ENCODE peak calls at places on chromosomes 5 and 9, in seven cellular contexts. One of them, this sample, is unnamed.

GRCh38 chr5:51279983-51280382 is 103.3 kb upstream of the ISL1 start:
- DNase-seq in CD8-positive, alpha-beta memory T cell: no peak
- DNase-seq in mammary epithelial cell: no peak
- DNase-seq in GM23248: no peak
- DNase-seq in fibroblast of lung: no peak
- DNase-seq in HCT116: no peak
- DNase-seq in tibial nerve: no peak
- DNase-seq in this sample: no peak

GRCh38 chr5:150774145-150774544 is 4.4 kb upstream of the SMIM3 start:
- DNase-seq in CD8-positive, alpha-beta memory T cell: no peak
- DNase-seq in mammary epithelial cell: peak; percentile 91
- DNase-seq in GM23248: peak; percentile 93
- DNase-seq in fibroblast of lung: peak; percentile 98
- DNase-seq in HCT116: no peak
- DNase-seq in tibial nerve: no peak
- DNase-seq in this sample: peak; percentile 89

GRCh38 chr5:178104492-178104891 is 8.8 kb upstream of the N4BP3 start:
- DNase-seq in CD8-positive, alpha-beta memory T cell: no peak
- DNase-seq in mammary epithelial cell: no peak
- DNase-seq in GM23248: no peak
- DNase-seq in fibroblast of lung: no peak
- DNase-seq in HCT116: no peak
- DNase-seq in tibial nerve: no peak
- DNase-seq in this sample: no peak

GRCh38 chr9:72586388-72587160 is 65.2 kb downstream of the TMC1 start:
- DNase-seq in CD8-positive, alpha-beta memory T cell: peak; percentile 16
- DNase-seq in mammary epithelial cell: peak; percentile 90
- DNase-seq in GM23248: peak; percentile 88
- DNase-seq in fibroblast of lung: peak; percentile 77
- DNase-seq in HCT116: no peak
- DNase-seq in tibial nerve: no peak
- DNase-seq in this sample: peak; percentile 75

GRCh38 chr9:70120834-70121510 is 77.3 kb downstream of the MAMDC2 start:
- DNase-seq in CD8-positive, alpha-beta memory T cell: no peak
- DNase-seq in mammary epithelial cell: peak; percentile 98
- DNase-seq in GM23248: peak; percentile 98
- DNase-seq in fibroblast of lung: peak; percentile 99
- DNase-seq in HCT116: no peak
- DNase-seq in tibial nerve: peak; percentile 50
- DNase-seq in this sample: peak; percentile 97

GRCh38 chr5:16456103-16456832 is 9.3 kb downstream of the ZNF622 start:
- DNase-seq in CD8-positive, alpha-beta memory T cell: peak; percentile 8
- DNase-seq in mammary epithelial cell: peak; percentile 74
- DNase-seq in GM23248: peak; percentile 81
- DNase-seq in fibroblast of lung: peak; percentile 77
- DNase-seq in HCT116: peak; percentile 49
- DNase-seq in tibial nerve: no peak
- DNase-seq in this sample: peak; percentile 82

GRCh38 chr5:167644619-167645018 is 646.8 kb upstream of the WWC1 start:
- DNase-seq in CD8-positive, alpha-beta memory T cell: no peak
- DNase-seq in mammary epithelial cell: peak; percentile 87
- DNase-seq in GM23248: peak; percentile 56
- DNase-seq in fibroblast of lung: peak; percentile 48
- DNase-seq in HCT116: no peak
- DNase-seq in tibial nerve: no peak
- DNase-seq in this sample: peak; percentile 7

GRCh38 chr5:143454936-143455516 is 51.5 kb upstream of the NR3C1 start:
- DNase-seq in CD8-positive, alpha-beta memory T cell: no peak
- DNase-seq in mammary epithelial cell: no peak
- DNase-seq in GM23248: no peak
- DNase-seq in fibroblast of lung: no peak
- DNase-seq in HCT116: no peak
- DNase-seq in tibial nerve: no peak
- DNase-seq in this sample: no peak

GRCh38 chr9:14618851-14619250 is 74.4 kb downstream of the ZDHHC21 start:
- DNase-seq in CD8-positive, alpha-beta memory T cell: no peak
- DNase-seq in mammary epithelial cell: no peak
- DNase-seq in GM23248: no peak
- DNase-seq in fibroblast of lung: no peak
- DNase-seq in HCT116: no peak
- DNase-seq in tibial nerve: no peak
- DNase-seq in this sample: no peak

GRCh38 chr5:168992687-168993086 is 308.3 kb downstream of the SLIT3 start:
- DNase-seq in CD8-positive, alpha-beta memory T cell: no peak
- DNase-seq in mammary epithelial cell: peak; percentile 52
- DNase-seq in GM23248: no peak
- DNase-seq in fibroblast of lung: no peak
- DNase-seq in HCT116: peak; percentile 22
- DNase-seq in tibial nerve: no peak
- DNase-seq in this sample: no peak

GRCh38 chr5:94385767-94386166 is 232.6 kb downstream of the KIAA0825 start:
- DNase-seq in CD8-positive, alpha-beta memory T cell: no peak
- DNase-seq in mammary epithelial cell: no peak
- DNase-seq in GM23248: no peak
- DNase-seq in fibroblast of lung: peak; percentile 2
- DNase-seq in HCT116: no peak
- DNase-seq in tibial nerve: no peak
- DNase-seq in this sample: no peak

GRCh38 chr9:14373319-14373632 is 59.3 kb upstream of the NFIB start:
- DNase-seq in CD8-positive, alpha-beta memory T cell: no peak
- DNase-seq in mammary epithelial cell: no peak
- DNase-seq in GM23248: no peak
- DNase-seq in fibroblast of lung: no peak
- DNase-seq in HCT116: no peak
- DNase-seq in tibial nerve: no peak
- DNase-seq in this sample: no peak

GRCh38 chr5:135448071-135448704 is 1.0 kb upstream of the DCANP1 start:
- DNase-seq in CD8-positive, alpha-beta memory T cell: no peak
- DNase-seq in mammary epithelial cell: peak; percentile 25
- DNase-seq in GM23248: no peak
- DNase-seq in fibroblast of lung: peak; percentile 25
- DNase-seq in HCT116: no peak
- DNase-seq in tibial nerve: no peak
- DNase-seq in this sample: no peak

GRCh38 chr5:97750576-97750975 is 567.5 kb upstream of the RIOK2 start:
- DNase-seq in CD8-positive, alpha-beta memory T cell: no peak
- DNase-seq in mammary epithelial cell: no peak
- DNase-seq in GM23248: no peak
- DNase-seq in fibroblast of lung: no peak
- DNase-seq in HCT116: no peak
- DNase-seq in tibial nerve: no peak
- DNase-seq in this sample: no peak

GRCh38 chr5:11182441-11183080 is 421.5 kb upstream of the DAP start:
- DNase-seq in CD8-positive, alpha-beta memory T cell: no peak
- DNase-seq in mammary epithelial cell: no peak
- DNase-seq in GM23248: peak; percentile 66
- DNase-seq in fibroblast of lung: peak; percentile 57
- DNase-seq in HCT116: peak; percentile 18
- DNase-seq in tibial nerve: no peak
- DNase-seq in this sample: peak; percentile 46

GRCh38 chr9:129494113-129494789 is 126.7 kb downstream of the C9orf50 start:
- DNase-seq in CD8-positive, alpha-beta memory T cell: no peak
- DNase-seq in mammary epithelial cell: no peak
- DNase-seq in GM23248: no peak
- DNase-seq in fibroblast of lung: no peak
- DNase-seq in HCT116: no peak
- DNase-seq in tibial nerve: no peak
- DNase-seq in this sample: no peak

GRCh38 chr5:173328896-173329369 is 719 bp upstream of the STC2 start:
- DNase-seq in CD8-positive, alpha-beta memory T cell: no peak
- DNase-seq in mammary epithelial cell: peak; percentile 76
- DNase-seq in GM23248: peak; percentile 94
- DNase-seq in fibroblast of lung: peak; percentile 66
- DNase-seq in HCT116: peak; percentile 54
- DNase-seq in tibial nerve: no peak
- DNase-seq in this sample: peak; percentile 64

GRCh38 chr5:173330151-173330855 is 2.1 kb upstream of the STC2 start:
- DNase-seq in CD8-positive, alpha-beta memory T cell: no peak
- DNase-seq in mammary epithelial cell: no peak
- DNase-seq in GM23248: no peak
- DNase-seq in fibroblast of lung: no peak
- DNase-seq in HCT116: no peak
- DNase-seq in tibial nerve: no peak
- DNase-seq in this sample: no peak

GRCh38 chr5:173327948-173328895 is at the start of gene STC2:
- DNase-seq in CD8-positive, alpha-beta memory T cell: no peak
- DNase-seq in mammary epithelial cell: peak; percentile 50
- DNase-seq in GM23248: peak; percentile 94
- DNase-seq in fibroblast of lung: peak; percentile 78
- DNase-seq in HCT116: peak; percentile 95
- DNase-seq in tibial nerve: no peak
- DNase-seq in this sample: peak; percentile 95

GRCh38 chr5:173330856-173331206 is 2.6 kb upstream of the STC2 start:
- DNase-seq in CD8-positive, alpha-beta memory T cell: no peak
- DNase-seq in mammary epithelial cell: no peak
- DNase-seq in GM23248: no peak
- DNase-seq in fibroblast of lung: no peak
- DNase-seq in HCT116: no peak
- DNase-seq in tibial nerve: no peak
- DNase-seq in this sample: no peak

GRCh38 chr5:173329370-173330150 is 1.3 kb upstream of the STC2 start:
- DNase-seq in CD8-positive, alpha-beta memory T cell: no peak
- DNase-seq in mammary epithelial cell: no peak
- DNase-seq in GM23248: peak; percentile 59
- DNase-seq in fibroblast of lung: no peak
- DNase-seq in HCT116: peak; percentile 50
- DNase-seq in tibial nerve: no peak
- DNase-seq in this sample: no peak
- H3K27me3 ChIP-seq in CD8-positive, alpha-beta memory T cell: peaks cover 11% of the 10 kb centered on the region
- H3K27me3 ChIP-seq in mammary epithelial cell: no peaks in the 10 kb centered on the region
- H3K27me3 ChIP-seq in GM23248: no peaks in the 10 kb centered on the region
- H3K27me3 ChIP-seq in fibroblast of lung: no peaks in the 10 kb centered on the region
- H3K27me3 ChIP-seq in HCT116: no peaks in the 10 kb centered on the region
- H3K27me3 ChIP-seq in tibial nerve: peaks cover 70% of the 10 kb centered on the region
- H3K27me3 ChIP-seq in this sample: no peaks in the 10 kb centered on the region

GRCh38 chr9:96025995-96026572 is 150.6 kb downstream of the ERCC6L2 start:
- DNase-seq in CD8-positive, alpha-beta memory T cell: no peak
- DNase-seq in mammary epithelial cell: no peak
- DNase-seq in GM23248: no peak
- DNase-seq in fibroblast of lung: no peak
- DNase-seq in HCT116: no peak
- DNase-seq in tibial nerve: no peak
- DNase-seq in this sample: no peak

GRCh38 chr9:96027271-96028131 is 152.0 kb downstream of the ERCC6L2 start:
- DNase-seq in CD8-positive, alpha-beta memory T cell: no peak
- DNase-seq in mammary epithelial cell: no peak
- DNase-seq in GM23248: peak; percentile 7
- DNase-seq in fibroblast of lung: no peak
- DNase-seq in HCT116: no peak
- DNase-seq in tibial nerve: no peak
- DNase-seq in this sample: no peak

GRCh38 chr9:96029722-96030515 is 154.4 kb downstream of the ERCC6L2 start:
- DNase-seq in CD8-positive, alpha-beta memory T cell: no peak
- DNase-seq in mammary epithelial cell: no peak
- DNase-seq in GM23248: no peak
- DNase-seq in fibroblast of lung: no peak
- DNase-seq in HCT116: no peak
- DNase-seq in tibial nerve: no peak
- DNase-seq in this sample: no peak

GRCh38 chr9:96022445-96023031 is 147.0 kb downstream of the ERCC6L2 start:
- DNase-seq in CD8-positive, alpha-beta memory T cell: peak; percentile 21
- DNase-seq in mammary epithelial cell: no peak
- DNase-seq in GM23248: no peak
- DNase-seq in fibroblast of lung: no peak
- DNase-seq in HCT116: no peak
- DNase-seq in tibial nerve: no peak
- DNase-seq in this sample: no peak

GRCh38 chr9:96026655-96027213 is 151.2 kb downstream of the ERCC6L2 start:
- DNase-seq in CD8-positive, alpha-beta memory T cell: no peak
- DNase-seq in mammary epithelial cell: no peak
- DNase-seq in GM23248: no peak
- DNase-seq in fibroblast of lung: no peak
- DNase-seq in HCT116: no peak
- DNase-seq in tibial nerve: no peak
- DNase-seq in this sample: no peak
- H3K27me3 ChIP-seq in CD8-positive, alpha-beta memory T cell: no peaks in the 10 kb centered on the region
- H3K27me3 ChIP-seq in mammary epithelial cell: peaks cover 22% of the 10 kb centered on the region
- H3K27me3 ChIP-seq in GM23248: peaks cover 51% of the 10 kb centered on the region
- H3K27me3 ChIP-seq in fibroblast of lung: peaks cover 54% of the 10 kb centered on the region
- H3K27me3 ChIP-seq in HCT116: no peaks in the 10 kb centered on the region
- H3K27me3 ChIP-seq in tibial nerve: peaks cover 26% of the 10 kb centered on the region
- H3K27me3 ChIP-seq in this sample: peaks cover 54% of the 10 kb centered on the region

GRCh38 chr5:141716468-141716867 is 34.4 kb upstream of the ARAP3 start:
- DNase-seq in CD8-positive, alpha-beta memory T cell: no peak
- DNase-seq in mammary epithelial cell: no peak
- DNase-seq in GM23248: no peak
- DNase-seq in fibroblast of lung: no peak
- DNase-seq in HCT116: no peak
- DNase-seq in tibial nerve: no peak
- DNase-seq in this sample: no peak

GRCh38 chr5:141714542-141715303 is 32.7 kb upstream of the ARAP3 start:
- DNase-seq in CD8-positive, alpha-beta memory T cell: no peak
- DNase-seq in mammary epithelial cell: peak; percentile 72
- DNase-seq in GM23248: peak; percentile 21
- DNase-seq in fibroblast of lung: no peak
- DNase-seq in HCT116: no peak
- DNase-seq in tibial nerve: no peak
- DNase-seq in this sample: no peak

GRCh38 chr5:141716009-141716408 is 34.0 kb upstream of the ARAP3 start:
- DNase-seq in CD8-positive, alpha-beta memory T cell: no peak
- DNase-seq in mammary epithelial cell: peak; percentile 70
- DNase-seq in GM23248: no peak
- DNase-seq in fibroblast of lung: no peak
- DNase-seq in HCT116: no peak
- DNase-seq in tibial nerve: no peak
- DNase-seq in this sample: no peak

GRCh38 chr5:141715340-141715905 is 33.4 kb upstream of the ARAP3 start:
- DNase-seq in CD8-positive, alpha-beta memory T cell: no peak
- DNase-seq in mammary epithelial cell: peak; percentile 23
- DNase-seq in GM23248: no peak
- DNase-seq in fibroblast of lung: no peak
- DNase-seq in HCT116: no peak
- DNase-seq in tibial nerve: no peak
- DNase-seq in this sample: no peak

GRCh38 chr5:141717043-141717442 is 35.0 kb upstream of the ARAP3 start:
- DNase-seq in CD8-positive, alpha-beta memory T cell: no peak
- DNase-seq in mammary epithelial cell: no peak
- DNase-seq in GM23248: no peak
- DNase-seq in fibroblast of lung: peak; percentile 1
- DNase-seq in HCT116: no peak
- DNase-seq in tibial nerve: no peak
- DNase-seq in this sample: no peak
- H3K27me3 ChIP-seq in CD8-positive, alpha-beta memory T cell: no peaks in the 10 kb centered on the region
- H3K27me3 ChIP-seq in mammary epithelial cell: no peaks in the 10 kb centered on the region
- H3K27me3 ChIP-seq in GM23248: peaks cover 38% of the 10 kb centered on the region
- H3K27me3 ChIP-seq in fibroblast of lung: peaks cover 7% of the 10 kb centered on the region
- H3K27me3 ChIP-seq in HCT116: no peaks in the 10 kb centered on the region
- H3K27me3 ChIP-seq in tibial nerve: peaks cover 3% of the 10 kb centered on the region
- H3K27me3 ChIP-seq in this sample: peaks cover 4% of the 10 kb centered on the region

DNA sequence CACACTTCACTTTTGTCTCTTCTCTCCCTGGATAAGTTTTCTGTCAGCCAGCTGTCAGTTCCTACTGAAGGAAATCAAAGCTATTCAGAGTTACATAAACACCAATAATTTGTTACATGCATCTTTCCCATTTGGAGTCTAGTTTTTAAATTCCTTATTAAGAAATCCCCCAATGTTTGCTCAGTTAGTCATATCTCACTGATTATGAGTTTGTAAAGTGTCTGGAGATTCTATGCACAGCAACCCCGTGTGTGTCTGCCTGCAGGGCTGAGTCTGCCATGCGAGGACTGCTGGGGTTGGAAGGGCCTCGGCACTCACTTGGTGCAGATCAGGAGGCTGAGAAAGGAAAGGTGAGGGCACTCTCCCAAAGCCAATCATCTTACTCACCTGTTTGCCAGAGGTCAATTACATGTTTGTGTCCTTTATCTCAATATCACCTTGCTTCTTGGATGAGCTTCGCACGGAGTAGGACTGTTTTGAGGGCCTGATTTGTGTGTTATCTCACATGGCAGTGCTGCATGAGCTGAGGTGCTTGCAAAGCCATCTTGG is 3.3 kb downstream of the ANKRD34B start:
- DNase-seq in CD8-positive, alpha-beta memory T cell: no peak
- DNase-seq in mammary epithelial cell: no peak
- DNase-seq in GM23248: no peak
- DNase-seq in fibroblast of lung: no peak
- DNase-seq in HCT116: no peak
- DNase-seq in tibial nerve: no peak
- DNase-seq in this sample: no peak
- H3K27me3 ChIP-seq in CD8-positive, alpha-beta memory T cell: peaks cover 13% of the 10 kb centered on the region
- H3K27me3 ChIP-seq in mammary epithelial cell: peaks cover 28% of the 10 kb centered on the region
- H3K27me3 ChIP-seq in GM23248: peaks cover 52% of the 10 kb centered on the region
- H3K27me3 ChIP-seq in fibroblast of lung: peaks cover 34% of the 10 kb centered on the region
- H3K27me3 ChIP-seq in HCT116: no peaks in the 10 kb centered on the region
- H3K27me3 ChIP-seq in tibial nerve: peaks cover 42% of the 10 kb centered on the region
- H3K27me3 ChIP-seq in this sample: peaks cover 24% of the 10 kb centered on the region